ENCODE peak calls at places on chromosome 11, in six cellular contexts. One of them, this sample, is unnamed.

GRCh38 chr11:47768090-47768620 is 1.0 kb upstream of the FNBP4 start:
- DNase-seq in anterior cingulate cortex: peak
- DNase-seq in bronchial epithelial cell: peak
- DNase-seq in GM03348: peak
- DNase-seq in mesenteric fat pad: no peak
- DNase-seq in astrocyte of the spinal cord: peak
- DNase-seq in this sample: peak

GRCh38 chr11:12628322-12628721 is 45.9 kb upstream of the TEAD1 start:
- DNase-seq in anterior cingulate cortex: no peak
- DNase-seq in bronchial epithelial cell: no peak
- DNase-seq in GM03348: no peak
- DNase-seq in mesenteric fat pad: no peak
- DNase-seq in astrocyte of the spinal cord: no peak
- DNase-seq in this sample: no peak

GRCh38 chr11:17012712-17013547 is 1.3 kb downstream of the PLEKHA7 start:
- DNase-seq in anterior cingulate cortex: peak
- DNase-seq in bronchial epithelial cell: peak
- DNase-seq in GM03348: no peak
- DNase-seq in mesenteric fat pad: no peak
- DNase-seq in astrocyte of the spinal cord: peak
- DNase-seq in this sample: no peak

GRCh38 chr11:19519344-19519743 is 193.3 kb upstream of the NAV2 start:
- DNase-seq in anterior cingulate cortex: no peak
- DNase-seq in bronchial epithelial cell: no peak
- DNase-seq in GM03348: no peak
- DNase-seq in mesenteric fat pad: no peak
- DNase-seq in astrocyte of the spinal cord: no peak
- DNase-seq in this sample: no peak

GRCh38 chr11:62601114-62601363 is 626 bp downstream of the MTA2 start:
- DNase-seq in anterior cingulate cortex: no peak
- DNase-seq in bronchial epithelial cell: no peak
- DNase-seq in GM03348: peak
- DNase-seq in mesenteric fat pad: no peak
- DNase-seq in astrocyte of the spinal cord: no peak
- DNase-seq in this sample: peak

GRCh38 chr11:131464024-131464423 is 93.6 kb downstream of the NTM start:
- DNase-seq in anterior cingulate cortex: no peak
- DNase-seq in bronchial epithelial cell: no peak
- DNase-seq in GM03348: no peak
- DNase-seq in mesenteric fat pad: no peak
- DNase-seq in astrocyte of the spinal cord: no peak
- DNase-seq in this sample: no peak

GRCh38 chr11:2526808-2527381 is 82.1 kb downstream of the KCNQ1 start:
- DNase-seq in anterior cingulate cortex: no peak
- DNase-seq in bronchial epithelial cell: no peak
- DNase-seq in GM03348: peak
- DNase-seq in mesenteric fat pad: peak
- DNase-seq in astrocyte of the spinal cord: no peak
- DNase-seq in this sample: no peak

GRCh38 chr11:116379185-116379828 is 393.5 kb downstream of the BUD13 start:
- DNase-seq in anterior cingulate cortex: no peak
- DNase-seq in bronchial epithelial cell: peak
- DNase-seq in GM03348: no peak
- DNase-seq in mesenteric fat pad: no peak
- DNase-seq in astrocyte of the spinal cord: peak
- DNase-seq in this sample: no peak

GRCh38 chr11:126210871-126211235 is 597 bp downstream of the RPUSD4 start:
- DNase-seq in anterior cingulate cortex: no peak
- DNase-seq in bronchial epithelial cell: no peak
- DNase-seq in GM03348: no peak
- DNase-seq in mesenteric fat pad: no peak
- DNase-seq in astrocyte of the spinal cord: no peak
- DNase-seq in this sample: no peak

GRCh38 chr11:82233211-82233610 is 500.5 kb downstream of the FAM181B start:
- DNase-seq in anterior cingulate cortex: no peak
- DNase-seq in bronchial epithelial cell: no peak
- DNase-seq in GM03348: no peak
- DNase-seq in mesenteric fat pad: no peak
- DNase-seq in astrocyte of the spinal cord: peak
- DNase-seq in this sample: no peak

GRCh38 chr11:67644042-67644441 is 4.5 kb upstream of the TBX10 start:
- DNase-seq in anterior cingulate cortex: no peak
- DNase-seq in bronchial epithelial cell: peak
- DNase-seq in GM03348: no peak
- DNase-seq in mesenteric fat pad: no peak
- DNase-seq in astrocyte of the spinal cord: no peak
- DNase-seq in this sample: no peak

GRCh38 chr11:131912127-131912526 is 541.7 kb downstream of the NTM start:
- DNase-seq in anterior cingulate cortex: no peak
- DNase-seq in bronchial epithelial cell: no peak
- DNase-seq in GM03348: no peak
- DNase-seq in mesenteric fat pad: no peak
- DNase-seq in astrocyte of the spinal cord: peak
- DNase-seq in this sample: no peak

GRCh38 chr11:7511405-7511804 is 2.4 kb upstream of the PPFIBP2 start:
- DNase-seq in anterior cingulate cortex: peak
- DNase-seq in bronchial epithelial cell: no peak
- DNase-seq in GM03348: no peak
- DNase-seq in mesenteric fat pad: no peak
- DNase-seq in astrocyte of the spinal cord: no peak
- DNase-seq in this sample: no peak